ENCODE peak calls at places on chromosomes 7 and 10, in ten cellular contexts. F, E, J, Q, C, G, V, P, A and Y are unnamed samples.

GRCh38 chr10:1570652-1571051 is 166.7 kb downstream of the ADARB2 start:
- DNase-seq in F (no peak), E (no peak), J (no peak), Q (no peak), C (peak; percentile 26), G (no peak), V (no peak), P (no peak), A (no peak), Y (no peak)

GRCh38 chr10:72340510-72340895 is 14.2 kb downstream of the DNAJB12 start:
- DNase-seq in F (no peak), E (no peak), J (peak; percentile 59), Q (peak; percentile 66), C (no peak), G (no peak), V (no peak), P (no peak), A (peak; percentile 76), Y (no peak)

GRCh38 chr7:40700653-40701475 is 566.1 kb downstream of the SUGCT start:
- DNase-seq in F (no peak), E (no peak), J (no peak), Q (no peak), C (no peak), G (no peak), V (no peak), P (no peak), A (no peak), Y (peak; percentile 90)

GRCh38 chr10:106582291-106582690 is 582.2 kb downstream of the SORCS1 start:
- DNase-seq in F (no peak), E (no peak), J (peak; percentile 64), Q (no peak), C (no peak), G (no peak), V (no peak), P (no peak), A (no peak), Y (no peak)

GRCh38 chr7:63925626-63926460 is 72.8 kb upstream of the ZNF722 start:
- DNase-seq in F (no peak), E (peak; percentile 11), J (peak; percentile 91), Q (peak; percentile 81), C (peak; percentile 9), G (peak; percentile 94), V (no peak), P (peak; percentile 94), A (peak; percentile 79), Y (peak; percentile 93)

GRCh38 chr10:121751191-121751760 is 153.0 kb upstream of the FGFR2 start:
- DNase-seq in F (no peak), E (no peak), J (no peak), Q (no peak), C (peak; percentile 2), G (no peak), V (no peak), P (no peak), A (no peak), Y (no peak)

GRCh38 chr10:95517536-95518454 is 43.4 kb downstream of the SORBS1 start:
- DNase-seq in F (peak; percentile 96), E (no peak), J (no peak), Q (no peak), C (no peak), G (peak; percentile 85), V (no peak), P (no peak), A (no peak), Y (peak; percentile 78)

GRCh38 chr7:123242467-123243097 is 42.8 kb upstream of the SLC13A1 start:
- DNase-seq in F (peak; percentile 31), E (no peak), J (no peak), Q (no peak), C (no peak), G (peak; percentile 79), V (no peak), P (no peak), A (no peak), Y (no peak)

GRCh38 chr10:128140425-128140824 is 14.2 kb upstream of the MKI67 start:
- DNase-seq in F (no peak), E (no peak), J (no peak), Q (no peak), C (no peak), G (no peak), V (no peak), P (no peak), A (no peak), Y (no peak)

GRCh38 chr7:2032030-2032875 is 200.5 kb downstream of the MAD1L1 start:
- DNase-seq in F (no peak), E (no peak), J (no peak), Q (no peak), C (no peak), G (no peak), V (no peak), P (no peak), A (no peak), Y (peak; percentile 21)

GRCh38 chr7:43076189-43076605 is 36.2 kb upstream of the HECW1 start:
- DNase-seq in F (no peak), E (peak; percentile 28), J (no peak), Q (no peak), C (no peak), G (peak; percentile 34), V (no peak), P (no peak), A (peak; percentile 2), Y (peak; percentile 21)

GRCh38 chr7:108268200-108268820 is 138.1 kb upstream of the LAMB4 start:
- DNase-seq in F (peak; percentile 51), E (no peak), J (no peak), Q (no peak), C (no peak), G (no peak), V (no peak), P (no peak), A (no peak), Y (no peak)

GRCh38 chr10:131310904-131311660 is 439 bp downstream of the TCERG1L start:
- DNase-seq in F (no peak), E (no peak), J (no peak), Q (no peak), C (no peak), G (no peak), V (no peak), P (no peak), A (no peak), Y (no peak)

GRCh38 chr7:47538846-47539311 is 43.0 kb downstream of the TNS3 start:
- DNase-seq in F (peak; percentile 9), E (no peak), J (no peak), Q (no peak), C (no peak), G (no peak), V (no peak), P (no peak), A (no peak), Y (no peak)

GRCh38 chr10:126350216-126350992 is 37.9 kb downstream of the ADAM12 start:
- DNase-seq in F (peak; percentile 99), E (peak; percentile 89), J (no peak), Q (no peak), C (no peak), G (peak; percentile 94), V (no peak), P (no peak), A (no peak), Y (peak; percentile 96)

GRCh38 chr10:8360814-8361509 is 306.5 kb downstream of the GATA3 start:
- DNase-seq in F (no peak), E (no peak), J (no peak), Q (no peak), C (no peak), G (no peak), V (no peak), P (no peak), A (no peak), Y (no peak)

GRCh38 chr7:44391171-44391570 is 65.8 kb upstream of the CAMK2B start:
- DNase-seq in F (no peak), E (no peak), J (no peak), Q (no peak), C (no peak), G (no peak), V (no peak), P (peak; percentile 27), A (no peak), Y (no peak)

GRCh38 chr10:83692196-83692595 is 447.1 kb upstream of the GHITM start:
- DNase-seq in F (no peak), E (no peak), J (no peak), Q (no peak), C (no peak), G (no peak), V (no peak), P (no peak), A (no peak), Y (no peak)

GRCh38 chr10:43407148-43407575 is 1.8 kb downstream of the HNRNPF start:
- DNase-seq in F (no peak), E (no peak), J (peak; percentile 21), Q (peak; percentile 53), C (peak; percentile 15), G (no peak), V (no peak), P (peak; percentile 27), A (peak; percentile 61), Y (peak; percentile 51)

GRCh38 chr7:48637382-48637781 is 287.0 kb upstream of the CDC14C start:
- DNase-seq in F (peak; percentile 93), E (no peak), J (no peak), Q (no peak), C (no peak), G (peak; percentile 94), V (no peak), P (no peak), A (no peak), Y (no peak)

GRCh38 chr7:13920053-13920697 is 69.3 kb downstream of the ETV1 start:
- DNase-seq in F (peak; percentile 79), E (peak; percentile 92), J (no peak), Q (no peak), C (peak; percentile 97), G (peak; percentile 98), V (peak; percentile 99), P (peak; percentile 94), A (no peak), Y (peak; percentile 94)

GRCh38 chr7:130951303-130951975 is 217.4 kb upstream of the KLF14 start:
- DNase-seq in F (no peak), E (no peak), J (no peak), Q (no peak), C (no peak), G (no peak), V (no peak), P (no peak), A (no peak), Y (no peak)

GRCh38 chr10:5477948-5478693 is 21.2 kb downstream of the CALML5 start:
- DNase-seq in F (no peak), E (no peak), J (no peak), Q (no peak), C (no peak), G (no peak), V (no peak), P (no peak), A (no peak), Y (no peak)

GRCh38 chr7:33054261-33054964 is 8.2 kb downstream of the NT5C3A start:
- DNase-seq in F (no peak), E (no peak), J (no peak), Q (no peak), C (no peak), G (no peak), V (no peak), P (no peak), A (no peak), Y (peak; percentile 29)

GRCh38 chr7:5425507-5426225 is 2.0 kb upstream of the TNRC18 start:
- DNase-seq in F (peak; percentile 76), E (peak; percentile 62), J (peak; percentile 70), Q (no peak), C (peak; percentile 92), G (peak; percentile 90), V (no peak), P (peak; percentile 83), A (no peak), Y (peak; percentile 89)

GRCh38 chr7:29848941-29849340 is 42.6 kb downstream of the WIPF3 start:
- DNase-seq in F (no peak), E (no peak), J (no peak), Q (no peak), C (no peak), G (no peak), V (no peak), P (no peak), A (no peak), Y (no peak)

GRCh38 chr10:33487014-33487776 is 152.7 kb upstream of the NRP1 start:
- DNase-seq in F (no peak), E (no peak), J (no peak), Q (no peak), C (no peak), G (no peak), V (no peak), P (no peak), A (no peak), Y (peak; percentile 17)

GRCh38 chr7:30453859-30454258 is 24.7 kb downstream of the NOD1 start:
- DNase-seq in F (no peak), E (no peak), J (no peak), Q (no peak), C (peak; percentile 74), G (no peak), V (no peak), P (no peak), A (no peak), Y (no peak)